ENCODE peak calls at places on chromosomes 12 and 14, in seven cellular contexts. R is left ventricle myocardium inferior; F is pancreas; Z is tibial artery; Q is CD4-positive, CD25-positive, alpha-beta regulatory T cell; T is heart right ventricle; A is mucosa of descending colon. X is an unnamed sample. For H3K36me3 and H3K4me1, the result is how much of the 10 kb centered on the place peaks cover.

GRCh38 chr14:77177623-77178185 is 3.9 kb upstream of the TMEM63C start:
- DNase-seq in R (no peak), F (no peak), Z (no peak), Q (no peak), T (no peak), A (no peak), X (no peak)

GRCh38 chr14:31292962-31293616 is 85.5 kb upstream of the HECTD1 start:
- DNase-seq in R (no peak), F (no peak), Z (no peak), Q (no peak), T (no peak), A (no peak), X (no peak)

GRCh38 chr12:113474635-113475436 is 3.2 kb upstream of the LHX5 start:
- DNase-seq in R (no peak), F (no peak), Z (no peak), Q (no peak), T (no peak), A (no peak), X (no peak)

GRCh38 chr14:89359477-89360222 is 57.4 kb downstream of the FOXN3 start:
- DNase-seq in R (no peak), F (no peak), Z (peak), Q (no peak), T (no peak), A (no peak), X (no peak)

GRCh38 chr12:24839268-24839791 is 109.6 kb downstream of the BCAT1 start:
- DNase-seq in R (no peak), F (no peak), Z (no peak), Q (no peak), T (no peak), A (no peak), X (no peak)

GRCh38 chr12:51721281-51721940 is 127.1 kb downstream of the FIGNL2 start:
- DNase-seq in R (peak), F (peak), Z (peak), Q (peak), T (peak), A (no peak), X (no peak)

GRCh38 chr12:121577443-121578180 is 3.2 kb downstream of the KDM2B start:
- DNase-seq in R (no peak), F (no peak), Z (no peak), Q (no peak), T (no peak), A (no peak), X (no peak)

GRCh38 chr12:120234643-120235368 is 30.7 kb downstream of the PXN start:
- DNase-seq in R (peak), F (peak), Z (peak), Q (no peak), T (peak), A (peak), X (peak)

GRCh38 chr14:90536092-90536491 is 139.3 kb downstream of the CALM1 start:
- DNase-seq in R (peak), F (no peak), Z (no peak), Q (no peak), T (peak), A (peak), X (no peak)

GRCh38 chr12:91616401-91616800 is 433.8 kb upstream of the DCN start:
- DNase-seq in R (no peak), F (no peak), Z (no peak), Q (no peak), T (no peak), A (no peak), X (no peak)

GRCh38 chr12:78002878-78003277 is 172.2 kb downstream of the NAV3 start:
- DNase-seq in R (no peak), F (no peak), Z (no peak), Q (no peak), T (no peak), A (no peak), X (no peak)

GRCh38 chr14:69360438-69361108 is 37.5 kb downstream of the ERH start:
- DNase-seq in R (no peak), F (no peak), Z (no peak), Q (no peak), T (no peak), A (no peak), X (no peak)

GRCh38 chr14:61472025-61472672 is 150.8 kb downstream of the PRKCH start:
- DNase-seq in R (peak), F (no peak), Z (peak), Q (no peak), T (peak), A (no peak), X (no peak)

GRCh38 chr12:80602455-80602854 is 105.0 kb upstream of the MYF6 start:
- DNase-seq in R (no peak), F (no peak), Z (no peak), Q (no peak), T (no peak), A (no peak), X (no peak)

GRCh38 chr12:67096533-67097318 is 172.4 kb upstream of the CAND1 start:
- DNase-seq in R (no peak), F (no peak), Z (no peak), Q (no peak), T (no peak), A (no peak), X (no peak)

GRCh38 chr12:30792648-30793499 is 38.1 kb upstream of the CAPRIN2 start:
- DNase-seq in R (no peak), F (no peak), Z (no peak), Q (no peak), T (no peak), A (no peak), X (no peak)

GRCh38 chr14:81529391-81529790 is 4.3 kb downstream of the SEL1L start:
- DNase-seq in R (no peak), F (no peak), Z (no peak), Q (no peak), T (no peak), A (no peak), X (no peak)

GRCh38 chr14:65901595-65901994 is 489.1 kb downstream of the FUT8 start:
- DNase-seq in R (no peak), F (no peak), Z (no peak), Q (no peak), T (no peak), A (no peak), X (no peak)

GRCh38 chr14:37665479-37665878 is 70.0 kb downstream of the TTC6 start:
- DNase-seq in R (no peak), F (no peak), Z (no peak), Q (no peak), T (no peak), A (no peak), X (no peak)

GRCh38 chr14:21309238-21309636 is 29.4 kb downstream of the RPGRIP1 start:
- DNase-seq in R (no peak), F (no peak), Z (no peak), Q (no peak), T (no peak), A (no peak), X (no peak)

GRCh38 chr14:49975286-49975685 is 82.4 kb downstream of the ARF6 start:
- DNase-seq in R (no peak), F (no peak), Z (no peak), Q (no peak), T (no peak), A (no peak), X (no peak)

GRCh38 chr14:59483360-59483759 is 848 bp downstream of the L3HYPDH start:
- DNase-seq in R (no peak), F (no peak), Z (no peak), Q (peak), T (no peak), A (no peak), X (peak)

GRCh38 chr14:55611859-55612258 is 31.9 kb downstream of the KTN1 start:
- DNase-seq in R (no peak), F (no peak), Z (no peak), Q (no peak), T (no peak), A (no peak), X (no peak)
- H3K36me3 ChIP-seq in R (under half), F (under half), Z (under half), Q (under half), T (under half), A (under half), X (under half)

DNA sequence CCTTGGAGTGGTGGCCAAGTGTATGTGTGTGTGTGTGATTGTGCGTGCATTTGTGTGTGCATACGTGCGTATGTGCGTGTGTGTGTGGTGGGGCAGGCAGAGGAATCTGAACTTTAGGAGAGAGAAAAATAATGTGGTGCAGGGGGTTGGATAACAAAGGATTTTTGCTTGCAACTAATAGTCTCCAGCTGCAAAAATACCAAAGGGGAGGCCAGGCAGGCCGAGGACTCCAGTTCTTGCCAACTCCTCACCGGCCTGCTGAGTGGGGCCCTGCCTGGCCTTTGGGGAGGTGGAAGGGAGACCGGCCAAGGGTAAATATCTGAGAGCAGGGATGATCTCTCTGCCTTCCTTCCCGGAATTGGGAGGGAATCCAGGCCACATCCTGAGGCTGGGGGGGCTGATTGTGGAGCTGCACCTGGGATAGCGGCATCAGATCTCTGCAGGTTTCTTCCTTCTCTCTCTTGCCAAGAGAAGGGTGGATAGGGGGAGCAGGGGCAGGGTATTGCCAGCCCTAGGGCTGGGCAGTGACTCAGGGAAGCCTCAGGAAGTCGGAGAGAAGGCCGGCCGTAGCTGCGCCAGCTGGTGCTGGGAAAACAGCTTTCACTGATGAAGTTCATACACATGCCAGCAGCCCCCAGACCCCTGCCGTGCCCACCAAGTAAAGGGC is 4.5 kb upstream of the LRP1-AS start:
- DNase-seq in R (peak), F (no peak), Z (no peak), Q (no peak), T (peak), A (no peak), X (no peak)
- H3K4me1 ChIP-seq in R (half or more), F (under half), Z (half or more), Q (under half), T (half or more), A (under half), X (half or more)

DNA sequence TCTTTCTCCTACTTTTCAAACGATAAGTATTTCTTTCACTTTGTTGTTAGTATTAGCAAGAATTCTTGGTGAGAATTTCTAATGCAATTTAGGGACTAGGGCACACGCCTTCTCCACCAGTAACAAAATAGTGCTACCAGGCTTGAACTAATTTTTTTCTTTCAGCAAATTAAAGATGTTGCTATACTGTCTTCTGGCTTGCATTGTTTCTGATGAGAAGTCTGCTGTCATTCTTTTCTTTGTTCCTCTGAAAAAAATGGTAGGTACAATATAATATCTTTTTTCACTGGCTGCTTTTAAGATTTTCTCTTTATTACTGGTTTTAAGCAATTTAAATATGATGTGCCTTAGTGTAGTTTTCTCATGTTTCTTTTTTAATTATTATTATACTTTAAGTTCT is 171.2 kb downstream of the PCNX1 start:
- DNase-seq in R (no peak), F (no peak), Z (no peak), Q (no peak), T (no peak), A (no peak), X (no peak)
- H3K36me3 ChIP-seq in R (half or more), F (under half), Z (half or more), Q (half or more), T (under half), A (under half), X (under half)

GRCh38 chr12:6183689-6184441 is 16.3 kb upstream of the CD9 start:
- DNase-seq in R (no peak), F (peak), Z (no peak), Q (no peak), T (no peak), A (no peak), X (no peak)
- H3K4me1 ChIP-seq in R (under half), F (under half), Z (half or more), Q (under half), T (under half), A (under half), X (half or more)

GRCh38 chr12:49957570-49957967 is 4.1 kb upstream of the AQP5 start:
- DNase-seq in R (no peak), F (no peak), Z (no peak), Q (no peak), T (no peak), A (no peak), X (no peak)
- H3K36me3 ChIP-seq in R (under half), F (under half), Z (under half), Q (under half), T (under half), A (under half), X (under half)

GRCh38 chr12:76272292-76272691 is 75.9 kb downstream of the BBS10 start:
- DNase-seq in R (no peak), F (no peak), Z (no peak), Q (no peak), T (no peak), A (no peak), X (no peak)

GRCh38 chr12:76275511-76276093 is 72.6 kb downstream of the BBS10 start:
- DNase-seq in R (no peak), F (no peak), Z (no peak), Q (no peak), T (no peak), A (no peak), X (no peak)

GRCh38 chr12:76274699-76275098 is 73.5 kb downstream of the BBS10 start:
- DNase-seq in R (no peak), F (no peak), Z (no peak), Q (no peak), T (no peak), A (no peak), X (no peak)

GRCh38 chr12:76277480-76277879 is 70.7 kb downstream of the BBS10 start:
- DNase-seq in R (no peak), F (no peak), Z (no peak), Q (no peak), T (no peak), A (no peak), X (no peak)

GRCh38 chr12:76276499-76277151 is 71.6 kb downstream of the BBS10 start:
- DNase-seq in R (no peak), F (no peak), Z (no peak), Q (no peak), T (no peak), A (no peak), X (no peak)
- H3K4me1 ChIP-seq in R (under half), F (under half), Z (under half), Q (under half), T (under half), A (under half), X (under half)

DNA sequence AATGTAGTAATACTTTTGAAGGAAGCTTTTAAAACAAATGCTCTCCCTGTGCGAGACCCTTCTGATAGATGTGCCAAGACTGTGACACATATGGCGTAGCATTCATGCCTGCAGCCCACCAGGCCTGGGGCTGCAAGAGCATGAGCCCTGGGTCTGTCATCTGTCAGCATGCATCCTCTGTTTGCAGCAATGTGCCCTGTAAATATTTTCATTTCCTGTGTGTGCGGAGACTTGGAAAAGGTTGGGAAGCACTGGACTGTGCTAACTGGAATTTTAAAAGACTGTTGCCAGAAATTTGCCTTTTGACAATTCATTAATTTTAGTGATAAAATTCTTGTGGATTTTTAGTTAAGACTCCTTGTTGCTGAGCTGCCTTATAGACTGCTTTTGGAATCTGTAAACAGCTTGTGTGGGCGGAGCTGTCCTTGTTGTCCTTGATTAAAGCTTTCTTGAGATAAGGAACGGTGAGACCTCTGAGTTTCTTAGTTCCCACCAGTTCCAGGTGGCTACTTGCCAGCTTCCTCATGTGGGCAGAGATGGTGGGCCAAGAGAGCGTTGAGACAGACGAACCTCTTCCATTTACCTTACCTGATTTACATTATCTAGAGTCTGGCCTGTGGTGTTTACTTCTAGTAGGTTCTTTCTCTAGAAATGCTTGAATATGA is 23.4 kb downstream of the MARK3 start:
- DNase-seq in R (no peak), F (peak), Z (no peak), Q (no peak), T (no peak), A (no peak), X (no peak)
- H3K36me3 ChIP-seq in R (under half), F (under half), Z (under half), Q (under half), T (under half), A (under half), X (under half)